ENCODE peak calls at places on chromosomes 12 and 14, in seven cellular contexts. U is GM18507; S is Calu3; E is GM23338; W is erythroblast; I is stimulated activated CD4-positive, alpha-beta T cell treated with anti-CD3 and anti-CD28 coated beads, Interleukin-15, amount 100 ng/mL, for 1 hour; R is stimulated activated CD8-positive, alpha-beta memory T cell treated with anti-CD3 and anti-CD28 coated beads, Interleukin-2, amount 100 ng/mL, for 1 hour. O is an unnamed sample.

GRCh38 chr14:73428354-73428824 is 30.0 kb downstream of the NUMB start:
- DNase-seq in U (no peak), W (no peak), S (peak), R (no peak), I (no peak), E (no peak), O (no peak)

GRCh38 chr12:16175893-16176292 is 101.6 kb downstream of the SLC15A5 start:
- DNase-seq in S (no peak), W (peak), U (no peak), E (no peak), R (no peak), I (no peak), O (no peak)

GRCh38 chr12:13000935-13001724 is 1.1 kb upstream of the HEBP1 start:
- DNase-seq in U (no peak), S (peak), R (no peak), E (peak), W (peak), I (peak), O (peak)

GRCh38 chr12:130702966-130703732 is 12.9 kb downstream of the RIMBP2 start:
- DNase-seq in W (no peak), E (no peak), R (no peak), I (no peak), S (no peak), U (no peak), O (no peak)

GRCh38 chr14:50530358-50530757 is 2.0 kb downstream of the MAP4K5 start:
- DNase-seq in R (no peak), W (peak), S (no peak), I (no peak), E (no peak), U (no peak), O (no peak)

GRCh38 chr14:99575043-99576023 is 28.7 kb downstream of the CCDC85C start:
- DNase-seq in U (no peak), I (no peak), W (no peak), R (no peak), S (peak), E (no peak), O (peak)

GRCh38 chr14:31955941-31956579 is 121.0 kb upstream of the ARHGAP5 start:
- DNase-seq in W (no peak), S (no peak), E (no peak), R (no peak), I (no peak), U (no peak), O (no peak)

GRCh38 chr12:57874166-57875108 is 27.9 kb upstream of the CTDSP2 start:
- DNase-seq in R (no peak), W (no peak), U (no peak), E (no peak), S (no peak), I (no peak), O (no peak)